ENCODE peak calls at places on chromosome 22, in ten cellular contexts. C is AG10803; J is EL; W is stimulated activated CD8-positive, alpha-beta memory T cell treated with anti-CD3 and anti-CD28 coated beads, Interleukin-2, amount 100 ng/mL, for 1 hour; M is C1 segment of cervical spinal cord; Q is neuronal stem cell; D is uterus; S is cardiac muscle cell; V is amniotic stem cell; I is GM23338. H is an unnamed sample.

GRCh38 chr22:49005557-49005956 is 822.1 kb downstream of the BRD1 start:
- DNase-seq in M (no peak), I (no peak), J (no peak), S (no peak), V (no peak), C (no peak), W (no peak), Q (no peak), D (no peak), H (no peak)

GRCh38 chr22:43226368-43226979 is 39.5 kb upstream of the TTLL12 start:
- DNase-seq in M (no peak), C (peak), I (peak), W (no peak), V (no peak), Q (peak), S (peak), D (no peak), J (peak), H (peak)

GRCh38 chr22:37533995-37534394 is 14.8 kb upstream of the CARD10 start:
- DNase-seq in M (no peak), V (no peak), J (peak), Q (no peak), D (no peak), S (peak), C (peak), W (no peak), I (no peak), H (peak)

GRCh38 chr22:37556750-37557149 is 3.5 kb upstream of the CDC42EP1 start:
- DNase-seq in V (no peak), I (peak), J (no peak), S (no peak), Q (no peak), M (no peak), D (no peak), W (no peak), C (no peak), H (no peak)

GRCh38 chr22:36435516-36436415 is 45.7 kb downstream of the TXN2 start:
- DNase-seq in M (no peak), S (no peak), I (peak), W (peak), D (no peak), Q (no peak), C (no peak), V (no peak), J (no peak), H (no peak)

GRCh38 chr22:19554834-19555404 is 30.7 kb upstream of the CLDN5 start:
- DNase-seq in C (peak), V (no peak), D (no peak), M (no peak), W (no peak), I (peak), J (peak), Q (peak), S (peak), H (no peak)

GRCh38 chr22:18103527-18104269 is 6.9 kb upstream of the TUBA8 start:
- DNase-seq in M (no peak), S (no peak), D (no peak), W (no peak), V (no peak), I (no peak), Q (no peak), C (no peak), J (no peak), H (no peak)

GRCh38 chr22:42439821-42440674 is 7.8 kb upstream of the NFAM1 start:
- DNase-seq in D (peak), M (peak), S (peak), V (no peak), J (peak), I (no peak), C (no peak), W (no peak), Q (no peak), H (peak)

GRCh38 chr22:21996175-21996574 is 13.6 kb upstream of the TOP3B start:
- DNase-seq in M (no peak), C (no peak), S (no peak), I (no peak), D (no peak), V (no peak), W (no peak), Q (no peak), J (no peak), H (no peak)

GRCh38 chr22:22507743-22508273 is 734 bp downstream of the ZNF280B start:
- DNase-seq in D (no peak), M (no peak), I (peak), W (no peak), J (no peak), S (no peak), C (no peak), Q (no peak), V (no peak), H (no peak)

GRCh38 chr22:50443202-50443601 is 31.6 kb downstream of the SBF1 start:
- DNase-seq in W (no peak), S (no peak), M (no peak), D (no peak), I (no peak), V (no peak), Q (no peak), J (no peak), C (no peak), H (no peak)

GRCh38 chr22:17283423-17283822 is 64.2 kb upstream of the ADA2 start:
- DNase-seq in Q (no peak), V (no peak), C (no peak), W (no peak), S (no peak), D (no peak), I (peak), M (no peak), J (no peak), H (no peak)

GRCh38 chr22:22848364-22848866 is 39.2 kb upstream of the IGLL5 start:
- DNase-seq in D (no peak), V (no peak), I (peak), S (peak), Q (peak), C (peak), M (no peak), J (peak), W (peak), H (peak)

GRCh38 chr22:19634206-19634536 is 80.1 kb upstream of the SEPTIN5 start:
- DNase-seq in S (no peak), C (no peak), D (no peak), V (no peak), I (no peak), M (no peak), Q (no peak), J (no peak), W (no peak), H (no peak)

GRCh38 chr22:23997092-23997491 is 8.2 kb downstream of the GSTT4 start:
- DNase-seq in M (no peak), V (no peak), D (no peak), S (no peak), J (no peak), C (no peak), W (no peak), I (no peak), Q (no peak), H (no peak)

GRCh38 chr22:19606332-19607197 is 82.4 kb upstream of the CLDN5 start:
- DNase-seq in I (no peak), W (no peak), Q (no peak), V (no peak), S (no peak), M (no peak), J (no peak), D (no peak), C (no peak), H (no peak)

GRCh38 chr22:38097557-38098409 is 12.7 kb downstream of the BAIAP2L2 start:
- DNase-seq in D (no peak), S (peak), M (no peak), J (no peak), W (no peak), I (peak), C (no peak), V (no peak), Q (peak), H (no peak)

GRCh38 chr22:36184433-36185035 is 17.1 kb downstream of the APOL4 start:
- DNase-seq in W (no peak), I (no peak), Q (no peak), V (no peak), J (peak), C (peak), M (no peak), D (peak), S (peak), H (peak)

GRCh38 chr22:41377846-41378245 is 3.9 kb upstream of the TEF start:
- DNase-seq in M (no peak), C (no peak), J (no peak), S (no peak), I (no peak), Q (no peak), D (no peak), V (no peak), W (no peak), H (no peak)

GRCh38 chr22:31497148-31497938 is 1.0 kb downstream of the SFI1 start:
- DNase-seq in M (no peak), Q (no peak), W (no peak), V (no peak), J (no peak), D (no peak), S (no peak), I (no peak), C (no peak), H (no peak)

GRCh38 chr22:29801796-29802195 is 34.6 kb downstream of the UQCR10 start:
- DNase-seq in J (no peak), Q (no peak), V (no peak), W (no peak), D (no peak), C (no peak), M (no peak), S (no peak), I (no peak), H (no peak)

GRCh38 chr22:41943661-41944209 is 3.2 kb downstream of the CENPM start:
- DNase-seq in W (no peak), J (no peak), D (no peak), S (no peak), C (no peak), M (no peak), Q (no peak), I (peak), V (no peak), H (peak)

GRCh38 chr22:30294066-30294465 is 4.8 kb upstream of the CASTOR1 start:
- DNase-seq in J (no peak), Q (no peak), C (no peak), I (no peak), S (no peak), W (no peak), M (no peak), V (no peak), D (no peak), H (no peak)

GRCh38 chr22:45915151-45915550 is 61.8 kb downstream of the WNT7B start:
- DNase-seq in D (no peak), V (no peak), C (no peak), I (no peak), J (no peak), M (no peak), Q (no peak), S (no peak), W (no peak), H (no peak)

GRCh38 chr22:30348395-30348794 is 8.3 kb downstream of the SF3A1 start:
- DNase-seq in V (no peak), Q (no peak), S (no peak), D (no peak), W (no peak), M (no peak), I (no peak), J (no peak), C (no peak), H (no peak)

GRCh38 chr22:47622541-47622940 is 860.1 kb downstream of the TBC1D22A start:
- DNase-seq in Q (no peak), W (no peak), S (no peak), D (no peak), J (no peak), I (no peak), M (no peak), V (no peak), C (no peak), H (no peak)

GRCh38 chr22:28609921-28610320 is 69.7 kb downstream of the TTC28 start:
- DNase-seq in S (no peak), J (no peak), W (no peak), I (no peak), Q (no peak), C (no peak), V (no peak), M (no peak), D (no peak), H (no peak)

GRCh38 chr22:48588881-48589450 is 1238.7 kb downstream of the BRD1 start:
- DNase-seq in W (no peak), Q (no peak), M (no peak), I (no peak), V (no peak), S (no peak), J (no peak), D (no peak), C (no peak), H (no peak)

GRCh38 chr22:25844601-25845000 is 102.6 kb downstream of the MYO18B start:
- DNase-seq in S (no peak), M (no peak), Q (no peak), W (no peak), V (no peak), C (no peak), D (no peak), I (no peak), J (no peak), H (no peak)

GRCh38 chr22:30783021-30783420 is 88.3 kb downstream of the OSBP2 start:
- DNase-seq in V (no peak), D (no peak), S (no peak), I (no peak), C (no peak), M (no peak), Q (no peak), W (no peak), J (no peak), H (no peak)

GRCh38 chr22:36610056-36610455 is 81.1 kb upstream of the EIF3D start:
- DNase-seq in I (peak), M (no peak), S (no peak), W (no peak), C (no peak), V (no peak), Q (no peak), D (no peak), J (no peak), H (no peak)

GRCh38 chr22:38957046-38957770 is at the start of gene APOBEC3A:
- DNase-seq in D (no peak), V (no peak), Q (no peak), W (no peak), I (no peak), J (no peak), M (no peak), C (no peak), S (no peak), H (no peak)

GRCh38 chr22:45240137-45240809 is 421 bp downstream of the KIAA0930 start:
- DNase-seq in W (no peak), S (peak), Q (no peak), V (no peak), I (peak), J (peak), D (peak), C (no peak), M (no peak), H (no peak)

GRCh38 chr22:36481393-36482168 is at the start of gene TXN2:
- DNase-seq in C (peak), J (peak), V (peak), Q (peak), S (peak), M (peak), I (peak), W (peak), D (peak), H (peak)

GRCh38 chr22:44172370-44173108 is 8.2 kb upstream of the PARVG start:
- DNase-seq in C (peak), S (no peak), Q (no peak), M (no peak), I (peak), W (no peak), V (no peak), J (no peak), D (no peak), H (no peak)

GRCh38 chr22:32055069-32055468 is 12.0 kb downstream of the SLC5A1 start:
- DNase-seq in I (no peak), Q (no peak), C (no peak), M (no peak), V (no peak), J (no peak), S (no peak), W (no peak), D (no peak), H (no peak)

GRCh38 chr22:28333106-28333505 is 346.5 kb downstream of the TTC28 start:
- DNase-seq in V (no peak), Q (no peak), S (no peak), D (no peak), I (no peak), W (no peak), M (no peak), J (no peak), C (no peak), H (no peak)

GRCh38 chr22:17882727-17883126 is 108.5 kb upstream of the BID start:
- DNase-seq in C (no peak), S (no peak), D (no peak), I (no peak), V (no peak), Q (no peak), W (no peak), M (no peak), J (no peak), H (no peak)

GRCh38 chr22:32528984-32529982 is 54.7 kb downstream of the FBXO7 start:
- DNase-seq in M (peak), I (peak), D (peak), Q (peak), W (peak), V (peak), C (peak), J (peak), S (peak), H (peak)

H was measured in astrocyte.